ENCODE peak calls at places on chromosome 20, in nine cellular contexts. One of them, this sample, is unnamed.

GRCh38 chr20:22420116-22420598 is 164.2 kb downstream of the FOXA2 start:
- DNase-seq in GM10248: no peak
- DNase-seq in tibial artery: no peak
- DNase-seq in HFFc6: no peak
- DNase-seq in fibroblast of lung: no peak
- DNase-seq in stomach: no peak
- DNase-seq in psoas muscle: no peak
- DNase-seq in mucosa of descending colon: no peak
- DNase-seq in pancreas: no peak
- DNase-seq in this sample: no peak

GRCh38 chr20:10447028-10447427 is 11.9 kb downstream of the SLX4IP start:
- DNase-seq in GM10248: peak
- DNase-seq in tibial artery: no peak
- DNase-seq in HFFc6: peak
- DNase-seq in fibroblast of lung: peak
- DNase-seq in stomach: peak
- DNase-seq in psoas muscle: no peak
- DNase-seq in mucosa of descending colon: peak
- DNase-seq in pancreas: no peak
- DNase-seq in this sample: peak

GRCh38 chr20:16262594-16262993 is 310.7 kb downstream of the KIF16B start:
- DNase-seq in GM10248: no peak
- DNase-seq in tibial artery: no peak
- DNase-seq in HFFc6: no peak
- DNase-seq in fibroblast of lung: no peak
- DNase-seq in stomach: peak
- DNase-seq in psoas muscle: no peak
- DNase-seq in mucosa of descending colon: no peak
- DNase-seq in pancreas: no peak
- DNase-seq in this sample: no peak

GRCh38 chr20:3203315-3204123 is 963 bp downstream of the DDRGK1 start:
- DNase-seq in GM10248: peak
- DNase-seq in tibial artery: no peak
- DNase-seq in HFFc6: no peak
- DNase-seq in fibroblast of lung: no peak
- DNase-seq in stomach: peak
- DNase-seq in psoas muscle: no peak
- DNase-seq in mucosa of descending colon: peak
- DNase-seq in pancreas: peak
- DNase-seq in this sample: peak

GRCh38 chr20:41392295-41392694 is 25.7 kb upstream of the EMILIN3 start:
- DNase-seq in GM10248: no peak
- DNase-seq in tibial artery: no peak
- DNase-seq in HFFc6: no peak
- DNase-seq in fibroblast of lung: no peak
- DNase-seq in stomach: no peak
- DNase-seq in psoas muscle: no peak
- DNase-seq in mucosa of descending colon: no peak
- DNase-seq in pancreas: no peak
- DNase-seq in this sample: no peak

GRCh38 chr20:57093766-57094165 is 172.7 kb downstream of the BMP7 start:
- DNase-seq in GM10248: no peak
- DNase-seq in tibial artery: no peak
- DNase-seq in HFFc6: no peak
- DNase-seq in fibroblast of lung: no peak
- DNase-seq in stomach: no peak
- DNase-seq in psoas muscle: no peak
- DNase-seq in mucosa of descending colon: no peak
- DNase-seq in pancreas: no peak
- DNase-seq in this sample: no peak

GRCh38 chr20:41411458-41411857 is 44.8 kb upstream of the EMILIN3 start:
- DNase-seq in GM10248: no peak
- DNase-seq in tibial artery: no peak
- DNase-seq in HFFc6: peak
- DNase-seq in fibroblast of lung: peak
- DNase-seq in stomach: no peak
- DNase-seq in psoas muscle: no peak
- DNase-seq in mucosa of descending colon: no peak
- DNase-seq in pancreas: no peak
- DNase-seq in this sample: no peak

GRCh38 chr20:32333988-32334885 is 23.9 kb upstream of the ASXL1 start:
- DNase-seq in GM10248: peak
- DNase-seq in tibial artery: peak
- DNase-seq in HFFc6: no peak
- DNase-seq in fibroblast of lung: no peak
- DNase-seq in stomach: peak
- DNase-seq in psoas muscle: no peak
- DNase-seq in mucosa of descending colon: peak
- DNase-seq in pancreas: peak
- DNase-seq in this sample: peak

GRCh38 chr20:36306557-36307411 is 645 bp downstream of the DLGAP4 start:
- DNase-seq in GM10248: no peak
- DNase-seq in tibial artery: no peak
- DNase-seq in HFFc6: no peak
- DNase-seq in fibroblast of lung: no peak
- DNase-seq in stomach: peak
- DNase-seq in psoas muscle: no peak
- DNase-seq in mucosa of descending colon: no peak
- DNase-seq in pancreas: no peak
- DNase-seq in this sample: no peak

GRCh38 chr20:42961771-42962170 is 227.9 kb downstream of the PTPRT start:
- DNase-seq in GM10248: no peak
- DNase-seq in tibial artery: no peak
- DNase-seq in HFFc6: no peak
- DNase-seq in fibroblast of lung: no peak
- DNase-seq in stomach: no peak
- DNase-seq in psoas muscle: no peak
- DNase-seq in mucosa of descending colon: no peak
- DNase-seq in pancreas: no peak
- DNase-seq in this sample: no peak

GRCh38 chr20:58692579-58693225 is at the start of gene NPEPL1:
- DNase-seq in GM10248: peak
- DNase-seq in tibial artery: no peak
- DNase-seq in HFFc6: no peak
- DNase-seq in fibroblast of lung: peak
- DNase-seq in stomach: peak
- DNase-seq in psoas muscle: peak
- DNase-seq in mucosa of descending colon: peak
- DNase-seq in pancreas: peak
- DNase-seq in this sample: peak

GRCh38 chr20:40807771-40808170 is 118.7 kb upstream of the MAFB start:
- DNase-seq in GM10248: no peak
- DNase-seq in tibial artery: no peak
- DNase-seq in HFFc6: no peak
- DNase-seq in fibroblast of lung: no peak
- DNase-seq in stomach: peak
- DNase-seq in psoas muscle: no peak
- DNase-seq in mucosa of descending colon: no peak
- DNase-seq in pancreas: no peak
- DNase-seq in this sample: no peak

GRCh38 chr20:53609501-53610445 is 16.1 kb upstream of the ZNF217 start:
- DNase-seq in GM10248: no peak
- DNase-seq in tibial artery: peak
- DNase-seq in HFFc6: peak
- DNase-seq in fibroblast of lung: peak
- DNase-seq in stomach: peak
- DNase-seq in psoas muscle: peak
- DNase-seq in mucosa of descending colon: peak
- DNase-seq in pancreas: no peak
- DNase-seq in this sample: no peak

GRCh38 chr20:6008254-6008653 is 45.6 kb downstream of the LRRN4 start:
- DNase-seq in GM10248: no peak
- DNase-seq in tibial artery: peak
- DNase-seq in HFFc6: peak
- DNase-seq in fibroblast of lung: peak
- DNase-seq in stomach: peak
- DNase-seq in psoas muscle: peak
- DNase-seq in mucosa of descending colon: peak
- DNase-seq in pancreas: no peak
- DNase-seq in this sample: no peak

GRCh38 chr20:35327074-35327976 is 35.1 kb upstream of the FAM83C start:
- DNase-seq in GM10248: no peak
- DNase-seq in tibial artery: no peak
- DNase-seq in HFFc6: peak
- DNase-seq in fibroblast of lung: peak
- DNase-seq in stomach: peak
- DNase-seq in psoas muscle: no peak
- DNase-seq in mucosa of descending colon: peak
- DNase-seq in pancreas: no peak
- DNase-seq in this sample: no peak

GRCh38 chr20:2210646-2211556 is 84.9 kb upstream of the TGM3 start:
- DNase-seq in GM10248: no peak
- DNase-seq in tibial artery: peak
- DNase-seq in HFFc6: peak
- DNase-seq in fibroblast of lung: peak
- DNase-seq in stomach: no peak
- DNase-seq in psoas muscle: no peak
- DNase-seq in mucosa of descending colon: peak
- DNase-seq in pancreas: no peak
- DNase-seq in this sample: no peak

GRCh38 chr20:58130574-58130973 is 97.9 kb downstream of the ANKRD60 start:
- DNase-seq in GM10248: no peak
- DNase-seq in tibial artery: no peak
- DNase-seq in HFFc6: no peak
- DNase-seq in fibroblast of lung: no peak
- DNase-seq in stomach: no peak
- DNase-seq in psoas muscle: no peak
- DNase-seq in mucosa of descending colon: no peak
- DNase-seq in pancreas: no peak
- DNase-seq in this sample: no peak

GRCh38 chr20:19813839-19814238 is 55.8 kb downstream of the RIN2 start:
- DNase-seq in GM10248: no peak
- DNase-seq in tibial artery: no peak
- DNase-seq in HFFc6: no peak
- DNase-seq in fibroblast of lung: peak
- DNase-seq in stomach: no peak
- DNase-seq in psoas muscle: no peak
- DNase-seq in mucosa of descending colon: no peak
- DNase-seq in pancreas: no peak
- DNase-seq in this sample: no peak

GRCh38 chr20:9068896-9069663 is at the start of gene PLCB4:
- DNase-seq in GM10248: no peak
- DNase-seq in tibial artery: peak
- DNase-seq in HFFc6: peak
- DNase-seq in fibroblast of lung: peak
- DNase-seq in stomach: peak
- DNase-seq in psoas muscle: peak
- DNase-seq in mucosa of descending colon: peak
- DNase-seq in pancreas: peak
- DNase-seq in this sample: no peak

DNA sequence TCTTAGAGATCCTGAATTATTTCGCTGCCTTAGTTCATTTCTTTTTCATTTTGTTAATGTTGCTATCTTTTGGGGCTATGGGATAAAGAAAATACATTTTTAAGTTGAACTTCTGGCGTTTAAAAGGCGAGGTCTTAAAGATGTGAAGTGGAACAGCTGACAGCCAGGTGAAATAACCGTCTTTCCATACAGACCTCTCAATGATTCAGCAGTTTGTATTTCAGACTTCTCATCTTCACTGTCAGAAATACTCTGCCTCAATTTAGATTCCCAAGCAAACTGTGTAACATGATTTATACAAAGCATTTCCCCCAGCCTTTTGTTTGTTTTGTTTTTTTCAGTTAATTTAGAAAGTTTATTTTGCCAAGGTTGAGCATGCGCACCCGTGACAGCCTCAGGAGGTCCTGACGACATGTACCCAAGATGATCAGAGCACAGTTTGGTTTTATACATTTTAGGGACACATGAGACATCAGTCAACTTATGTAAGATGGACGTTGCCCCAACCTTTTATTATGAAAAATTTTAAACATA is 40.0 kb downstream of the SLC9A8 start:
- DNase-seq in GM10248: no peak
- DNase-seq in tibial artery: no peak
- DNase-seq in HFFc6: no peak
- DNase-seq in fibroblast of lung: no peak
- DNase-seq in stomach: no peak
- DNase-seq in psoas muscle: no peak
- DNase-seq in mucosa of descending colon: no peak
- DNase-seq in pancreas: no peak
- DNase-seq in this sample: no peak
- TF ChIP-seq CTCF in GM10248: no peak
- TF ChIP-seq CTCF in tibial artery: no peak
- TF ChIP-seq CTCF in HFFc6: no peak
- TF ChIP-seq CTCF in fibroblast of lung: no peak
- TF ChIP-seq CTCF in stomach: no peak
- TF ChIP-seq CTCF in psoas muscle: no peak
- TF ChIP-seq CTCF in mucosa of descending colon: no peak
- TF ChIP-seq CTCF in pancreas: no peak
- TF ChIP-seq CTCF in this sample: no peak

GRCh38 chr20:50981714-50982048 is 23.1 kb downstream of the MOCS3 start:
- DNase-seq in GM10248: no peak
- DNase-seq in tibial artery: no peak
- DNase-seq in HFFc6: no peak
- DNase-seq in fibroblast of lung: no peak
- DNase-seq in stomach: no peak
- DNase-seq in psoas muscle: no peak
- DNase-seq in mucosa of descending colon: no peak
- DNase-seq in pancreas: no peak
- DNase-seq in this sample: no peak
- TF ChIP-seq CTCF in GM10248: no peak
- TF ChIP-seq CTCF in tibial artery: no peak
- TF ChIP-seq CTCF in HFFc6: peak
- TF ChIP-seq CTCF in fibroblast of lung: no peak
- TF ChIP-seq CTCF in stomach: no peak
- TF ChIP-seq CTCF in psoas muscle: no peak
- TF ChIP-seq CTCF in mucosa of descending colon: no peak
- TF ChIP-seq CTCF in pancreas: no peak
- TF ChIP-seq CTCF in this sample: no peak

GRCh38 chr20:62511300-62511914 is 35.6 kb upstream of the GATA5 start:
- DNase-seq in GM10248: no peak
- DNase-seq in tibial artery: no peak
- DNase-seq in HFFc6: no peak
- DNase-seq in fibroblast of lung: no peak
- DNase-seq in stomach: no peak
- DNase-seq in psoas muscle: peak
- DNase-seq in mucosa of descending colon: no peak
- DNase-seq in pancreas: no peak
- DNase-seq in this sample: no peak
- TF ChIP-seq CTCF in GM10248: no peak
- TF ChIP-seq CTCF in tibial artery: no peak
- TF ChIP-seq CTCF in HFFc6: no peak
- TF ChIP-seq CTCF in fibroblast of lung: no peak
- TF ChIP-seq CTCF in stomach: no peak
- TF ChIP-seq CTCF in psoas muscle: no peak
- TF ChIP-seq CTCF in mucosa of descending colon: no peak
- TF ChIP-seq CTCF in pancreas: no peak
- TF ChIP-seq CTCF in this sample: no peak

DNA sequence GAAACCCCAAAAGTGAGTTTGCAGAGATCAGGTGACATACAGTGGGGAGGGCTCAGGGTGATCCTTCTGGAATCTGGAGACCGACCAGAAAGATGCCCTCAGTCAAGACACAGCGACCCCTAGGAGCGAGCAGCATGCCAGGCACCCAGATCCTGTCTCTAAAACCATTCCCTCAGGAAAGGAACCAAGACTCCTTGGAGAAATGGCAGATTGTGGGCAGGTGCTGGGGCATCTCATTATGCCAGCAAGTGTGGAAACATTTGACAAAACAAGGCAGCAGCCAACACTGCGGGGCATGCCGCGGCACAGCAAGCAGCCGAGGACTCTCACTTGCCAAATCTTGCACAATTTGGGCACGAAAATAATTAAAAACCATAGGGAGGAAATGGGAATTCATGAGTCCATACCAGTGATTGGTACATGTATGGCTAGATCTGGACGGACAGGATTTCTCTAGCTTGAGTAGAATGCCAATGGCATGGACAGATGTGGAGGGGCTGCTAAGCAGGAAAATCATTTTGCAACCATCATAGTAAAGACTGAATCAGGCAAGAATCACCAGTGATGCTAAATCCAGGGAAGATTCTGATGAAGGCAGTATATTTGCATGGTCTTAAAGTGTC is 76.9 kb downstream of the GINS1 start:
- DNase-seq in GM10248: no peak
- DNase-seq in tibial artery: no peak
- DNase-seq in HFFc6: no peak
- DNase-seq in fibroblast of lung: no peak
- DNase-seq in stomach: no peak
- DNase-seq in psoas muscle: no peak
- DNase-seq in mucosa of descending colon: no peak
- DNase-seq in pancreas: no peak
- DNase-seq in this sample: no peak
- TF ChIP-seq CTCF in GM10248: no peak
- TF ChIP-seq CTCF in tibial artery: no peak
- TF ChIP-seq CTCF in HFFc6: no peak
- TF ChIP-seq CTCF in fibroblast of lung: no peak
- TF ChIP-seq CTCF in stomach: no peak
- TF ChIP-seq CTCF in psoas muscle: no peak
- TF ChIP-seq CTCF in mucosa of descending colon: no peak
- TF ChIP-seq CTCF in pancreas: no peak
- TF ChIP-seq CTCF in this sample: no peak

This sample was measured in GM13976.